ENCODE peak calls at places on chromosomes 3 and 15, in eight cellular contexts. T is transverse colon, O is K562, M is sigmoid colon, Y is endothelial cell of umbilical vein, U is stomach, Z is Panc1, C is HCT116. L is an unnamed sample.

GRCh38 chr15:35533130-35534110 is 12.5 kb downstream of the DPH6 start:
- DNase-seq in Z (no peak), O (no peak), M (no peak), C (no peak), U (no peak), Y (no peak), T (no peak), L (no peak)

GRCh38 chr3:156050918-156051317 is 69.5 kb upstream of the KCNAB1 start:
- DNase-seq in M (no peak), Y (no peak), Z (no peak), T (no peak), U (no peak), C (no peak), O (peak), L (no peak)

GRCh38 chr3:55904716-55905115 is 417.6 kb upstream of the WNT5A start:
- DNase-seq in O (no peak), Z (no peak), C (no peak), M (no peak), U (no peak), Y (no peak), T (no peak), L (no peak)

GRCh38 chr15:38474155-38474757 is 20.3 kb downstream of the FAM98B start:
- DNase-seq in Y (peak), U (no peak), Z (peak), T (no peak), C (peak), M (no peak), O (peak), L (no peak)

GRCh38 chr15:31080618-31081017 is 20.9 kb downstream of the TRPM1 start:
- DNase-seq in C (peak), M (peak), Z (no peak), U (peak), O (peak), T (peak), Y (peak), L (no peak)

GRCh38 chr3:17307889-17308288 is 423.1 kb downstream of the PLCL2 start:
- DNase-seq in Y (no peak), Z (no peak), T (no peak), U (no peak), O (no peak), M (no peak), C (no peak), L (no peak)

GRCh38 chr3:197499427-197499826 is 56.3 kb downstream of the BDH1 start:
- DNase-seq in Y (no peak), T (peak), Z (no peak), U (no peak), M (no peak), C (peak), O (peak), L (no peak)

GRCh38 chr15:99123706-99124451 is 19.0 kb downstream of the SYNM start:
- DNase-seq in Z (no peak), M (peak), O (no peak), Y (peak), C (peak), U (peak), T (peak), L (peak)

GRCh38 chr3:77468408-77469045 is 428.6 kb downstream of the ROBO2 start:
- DNase-seq in M (no peak), U (no peak), O (no peak), Y (no peak), C (no peak), Z (no peak), T (no peak), L (no peak)

GRCh38 chr15:71295242-71296031 is 180.2 kb downstream of the THSD4 start:
- DNase-seq in Y (peak), Z (peak), U (no peak), M (no peak), C (peak), T (no peak), O (no peak), L (no peak)

GRCh38 chr3:176206809-176207208 is 990.5 kb downstream of the TBL1XR1 start:
- DNase-seq in Y (no peak), C (no peak), Z (no peak), M (no peak), U (no peak), T (no peak), O (no peak), L (no peak)

GRCh38 chr15:39672184-39672583 is 91.3 kb downstream of the THBS1 start:
- DNase-seq in U (no peak), Y (no peak), Z (no peak), M (no peak), T (no peak), O (no peak), C (no peak), L (no peak)

GRCh38 chr3:29279830-29280229 is 1.0 kb upstream of the RBMS3 start:
- DNase-seq in O (no peak), M (no peak), C (no peak), U (no peak), Y (peak), T (no peak), Z (no peak), L (no peak)

GRCh38 chr15:84772467-84772866 is 24.1 kb downstream of the ZNF592 start:
- DNase-seq in U (no peak), T (no peak), O (no peak), Z (no peak), M (no peak), C (no peak), Y (peak), L (no peak)

GRCh38 chr3:158766364-158766763 is 34.1 kb upstream of the RARRES1 start:
- DNase-seq in U (no peak), C (no peak), T (no peak), O (no peak), Z (no peak), M (no peak), Y (no peak), L (no peak)

GRCh38 chr15:77004189-77004588 is 9.3 kb downstream of the PSTPIP1 start:
- DNase-seq in M (peak), Z (no peak), U (no peak), Y (no peak), T (peak), O (no peak), C (no peak), L (no peak)

GRCh38 chr3:13504161-13504831 is 24.2 kb downstream of the HDAC11 start:
- DNase-seq in U (no peak), Y (no peak), O (no peak), C (no peak), T (no peak), Z (no peak), M (no peak), L (no peak)

GRCh38 chr3:56890448-56891083 is 88.8 kb upstream of the ARHGEF3 start:
- DNase-seq in Z (no peak), C (no peak), M (no peak), T (no peak), O (no peak), U (no peak), Y (no peak), L (no peak)

GRCh38 chr3:183073839-183074615 is 25.3 kb downstream of the MCCC1 start:
- DNase-seq in Z (no peak), O (no peak), Y (peak), C (peak), M (no peak), U (no peak), T (no peak), L (no peak)

GRCh38 chr3:58434990-58435389 is 1.4 kb upstream of the PDHB start:
- DNase-seq in Y (no peak), T (no peak), Z (no peak), O (no peak), U (no peak), C (no peak), M (no peak), L (no peak)

GRCh38 chr3:43632269-43632733 is 10.5 kb upstream of the ANO10 start:
- DNase-seq in Y (peak), C (no peak), Z (no peak), T (no peak), M (no peak), U (no peak), O (peak), L (no peak)

GRCh38 chr3:7977245-7978103 is 524.1 kb upstream of the LMCD1 start:
- DNase-seq in O (no peak), Z (no peak), U (no peak), M (no peak), T (no peak), Y (no peak), C (no peak), L (no peak)

GRCh38 chr3:156691920-156692319 is 17.5 kb downstream of the TIPARP start:
- DNase-seq in C (no peak), Z (no peak), Y (peak), U (no peak), T (no peak), O (no peak), M (no peak), L (no peak)

GRCh38 chr3:186826316-186826977 is 16.1 kb upstream of the ADIPOQ start:
- DNase-seq in C (no peak), M (no peak), U (no peak), Y (no peak), T (no peak), O (no peak), Z (no peak), L (no peak)

GRCh38 chr3:188584958-188585689 is 431.2 kb downstream of the LPP start:
- DNase-seq in Z (no peak), T (no peak), M (no peak), U (no peak), O (no peak), Y (peak), C (no peak), L (no peak)

GRCh38 chr3:181250714-181251113 is 261.2 kb upstream of the DNAJC19 start:
- DNase-seq in M (no peak), Z (no peak), U (no peak), C (no peak), O (no peak), T (no peak), Y (no peak), L (no peak)

GRCh38 chr15:62874933-62875625 is 167.5 kb upstream of the TPM1 start:
- DNase-seq in Z (no peak), M (peak), Y (no peak), U (no peak), C (no peak), O (no peak), T (no peak), L (no peak)

GRCh38 chr15:101213570-101213969 is 38.3 kb downstream of the CHSY1 start:
- DNase-seq in U (no peak), Y (no peak), C (no peak), O (no peak), M (no peak), T (no peak), Z (no peak), L (no peak)

GRCh38 chr15:101220060-101220459 is 31.8 kb downstream of the CHSY1 start:
- DNase-seq in C (no peak), M (no peak), T (no peak), Y (no peak), U (no peak), Z (no peak), O (no peak), L (no peak)

GRCh38 chr15:101219441-101219840 is 32.4 kb downstream of the CHSY1 start:
- DNase-seq in Y (no peak), Z (no peak), U (no peak), C (no peak), O (no peak), T (no peak), M (no peak), L (no peak)

GRCh38 chr15:101215681-101216080 is 36.2 kb downstream of the CHSY1 start:
- DNase-seq in T (no peak), M (no peak), C (no peak), Z (no peak), U (no peak), Y (no peak), O (no peak), L (no peak)

DNA sequence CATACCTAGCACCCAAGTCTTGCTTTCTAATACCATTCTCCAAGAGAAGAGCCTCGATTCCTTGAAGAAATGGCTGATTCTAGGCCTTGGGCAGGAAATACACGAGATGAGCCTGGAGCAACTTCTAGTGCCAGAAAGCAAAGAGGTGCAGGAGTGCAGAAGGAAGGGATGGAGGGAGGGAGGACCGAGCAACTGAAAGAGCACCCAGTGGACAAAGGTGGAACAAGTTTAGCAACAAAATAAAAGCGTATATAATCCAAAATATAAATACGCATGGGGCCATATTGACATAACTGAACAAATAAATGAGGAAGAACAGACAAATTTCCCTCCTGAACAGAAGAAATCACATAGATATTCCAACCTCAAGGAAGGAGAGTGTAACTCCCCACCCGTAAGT is 34.4 kb downstream of the CHSY1 start:
- DNase-seq in O (peak), Z (no peak), T (no peak), Y (no peak), C (no peak), M (no peak), U (no peak), L (no peak)
- TF ChIP-seq POLR2AphosphoS5 in O (no peak), Z (no peak), T (no peak), Y (no peak), C (no peak), M (no peak), U (no peak), L (no peak)

DNA sequence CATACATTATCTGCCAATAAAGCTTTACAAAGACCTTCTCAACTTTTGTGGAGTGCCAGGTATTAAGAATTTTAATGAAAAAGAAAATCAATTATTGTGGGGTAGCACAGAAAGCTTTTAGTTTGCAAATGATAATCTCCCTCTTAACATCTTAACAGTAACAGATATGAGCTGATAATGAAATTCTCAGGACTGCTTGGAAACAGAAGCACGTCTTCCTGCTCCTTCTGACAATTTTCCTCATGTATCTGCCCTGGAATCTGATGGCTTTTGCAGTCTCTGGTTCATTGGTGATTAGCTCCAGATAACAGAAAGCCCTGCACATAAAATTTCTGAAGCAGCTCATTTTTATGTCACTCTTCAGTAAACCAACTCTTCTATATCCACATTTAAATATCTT is 432.4 kb upstream of the PDZRN3 start:
- DNase-seq in Y (no peak), M (no peak), O (no peak), T (no peak), C (no peak), Z (no peak), U (no peak), L (no peak)
- TF ChIP-seq POLR2AphosphoS5 in Y (no peak), M (no peak), O (no peak), T (no peak), C (no peak), Z (no peak), U (no peak), L (no peak)

GRCh38 chr3:41808152-41808551 is 153.8 kb downstream of the ULK4 start:
- DNase-seq in T (no peak), Z (no peak), C (no peak), U (no peak), Y (no peak), M (no peak), O (no peak), L (no peak)

GRCh38 chr3:41808618-41809017 is 153.3 kb downstream of the ULK4 start:
- DNase-seq in Y (no peak), O (no peak), Z (no peak), M (no peak), C (no peak), T (no peak), U (peak), L (no peak)
- TF ChIP-seq POLR2AphosphoS5 in Y (no peak), O (no peak), Z (no peak), M (no peak), C (no peak), T (no peak), U (no peak), L (no peak)

DNA sequence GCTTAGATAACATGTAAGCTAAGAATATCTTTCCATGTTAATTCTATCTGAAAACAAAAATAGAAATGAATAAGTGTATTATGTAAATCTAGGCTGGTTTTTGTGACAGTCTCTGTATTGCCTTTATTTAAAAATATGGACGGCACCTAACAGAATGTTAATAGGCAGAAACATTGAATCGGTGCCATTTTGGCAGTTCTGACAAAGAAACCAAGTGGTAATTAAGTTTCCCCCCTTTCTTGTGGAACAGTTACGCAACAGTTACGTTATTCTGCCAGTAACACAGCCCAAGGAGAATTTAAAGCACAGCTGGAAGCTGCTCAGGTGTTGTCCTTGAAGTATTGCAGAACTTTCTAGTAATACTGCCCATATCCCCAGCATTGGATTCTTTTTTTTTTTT is 21.5 kb downstream of the LARS2 start:
- DNase-seq in O (no peak), T (no peak), Z (no peak), C (no peak), Y (no peak), M (peak), U (no peak), L (no peak)
- TF ChIP-seq POLR2AphosphoS5 in O (no peak), T (peak), Z (no peak), C (no peak), Y (no peak), M (peak), U (peak), L (no peak)